ENCODE peak calls at places on chromosomes 11 and 22, in seven cellular contexts. G is testis, H is neural progenitor cell, I is HCT116, U is hepatocyte, K is cardiac muscle cell, X is IMR-90. B is an unnamed sample.

GRCh38 chr11:6682591-6682935 is 577 bp downstream of the MRPL17 start:
- DNase-seq in I (no peak), K (no peak), U (no peak), H (no peak), X (no peak), G (peak; percentile 15), B (no peak)

GRCh38 chr11:103631841-103632240 is 404.6 kb upstream of the DDI1 start:
- DNase-seq in I (no peak), G (no peak), K (no peak), X (no peak), U (no peak), H (no peak), B (no peak)

GRCh38 chr11:26578998-26579635 is 7.1 kb upstream of the MUC15 start:
- DNase-seq in I (no peak), X (no peak), H (no peak), G (no peak), K (no peak), U (no peak), B (no peak)

GRCh38 chr11:13143486-13144297 is 133.9 kb upstream of the BMAL1 start:
- DNase-seq in U (no peak), K (no peak), G (no peak), H (no peak), X (no peak), I (no peak), B (no peak)

GRCh38 chr22:20639750-20640149 is 132.3 kb downstream of the MED15 start:
- DNase-seq in H (no peak), X (no peak), I (no peak), K (no peak), G (no peak), U (no peak), B (no peak)

GRCh38 chr11:77879218-77879617 is 58.3 kb downstream of the AAMDC start:
- DNase-seq in U (no peak), H (no peak), G (peak; percentile 29), I (no peak), K (no peak), X (peak; percentile 50), B (no peak)

GRCh38 chr11:127003260-127003981 is 2.9 kb upstream of the KIRREL3 start:
- DNase-seq in I (no peak), X (peak; percentile 58), G (peak; percentile 45), H (peak; percentile 94), U (peak; percentile 67), K (peak; percentile 78), B (no peak)

GRCh38 chr11:18723991-18724390 is 2.0 kb downstream of the IGSF22 start:
- DNase-seq in I (no peak), U (no peak), X (no peak), K (no peak), H (no peak), G (no peak), B (no peak)

GRCh38 chr11:96390403-96390830 is 604 bp downstream of the JRKL start:
- DNase-seq in X (peak; percentile 30), G (no peak), H (no peak), U (no peak), I (no peak), K (no peak), B (no peak)

GRCh38 chr11:104700609-104701008 is 197.7 kb downstream of the CASP12 start:
- DNase-seq in G (no peak), K (no peak), I (no peak), H (no peak), X (peak; percentile 84), U (peak; percentile 8), B (no peak)

GRCh38 chr22:40844951-40845350 is 11.5 kb downstream of the ST13 start:
- DNase-seq in I (no peak), U (no peak), K (no peak), G (no peak), X (no peak), H (no peak), B (no peak)

GRCh38 chr11:118060879-118061278 is 16.0 kb upstream of the TMPRSS4 start:
- DNase-seq in U (no peak), H (no peak), K (no peak), X (no peak), I (no peak), G (no peak), B (no peak)

GRCh38 chr11:43959321-43959995 is 17.0 kb downstream of the C11orf96 start:
- DNase-seq in K (no peak), I (no peak), U (no peak), H (no peak), X (no peak), G (no peak), B (no peak)

GRCh38 chr11:64716471-64717267 is 6.3 kb downstream of the NRXN2 start:
- DNase-seq in X (no peak), K (no peak), H (no peak), G (no peak), I (no peak), U (no peak), B (no peak)

GRCh38 chr11:13242564-13242963 is 35.0 kb upstream of the BMAL1 start:
- DNase-seq in U (no peak), K (no peak), G (no peak), X (no peak), H (no peak), I (no peak), B (no peak)

GRCh38 chr11:96194571-96194970 is 148.4 kb downstream of the MAML2 start:
- DNase-seq in K (no peak), I (no peak), G (no peak), U (no peak), H (no peak), X (no peak), B (no peak)

GRCh38 chr11:83613767-83614121 is 327.6 kb upstream of the CCDC90B start:
- DNase-seq in U (no peak), H (no peak), X (no peak), G (no peak), K (no peak), I (no peak), B (no peak)

GRCh38 chr11:5809905-5810792 is 1.4 kb downstream of the OR52N2 start:
- DNase-seq in G (no peak), X (no peak), U (no peak), I (no peak), H (no peak), K (no peak), B (no peak)

GRCh38 chr22:49753961-49754673 is 73.6 kb downstream of the BRD1 start:
- DNase-seq in G (no peak), I (no peak), U (no peak), H (no peak), K (no peak), X (no peak), B (no peak)

GRCh38 chr22:32764330-32765116 is 37.0 kb upstream of the TIMP3 start:
- DNase-seq in U (peak; percentile 50), G (peak; percentile 70), H (no peak), X (peak; percentile 96), K (peak; percentile 28), I (no peak), B (no peak)

GRCh38 chr22:35664955-35665577 is 16.8 kb downstream of the APOL6 start:
- DNase-seq in I (no peak), K (no peak), H (no peak), G (no peak), U (no peak), X (no peak), B (no peak)

GRCh38 chr22:29310863-29311339 is 4.5 kb downstream of the GAS2L1 start:
- DNase-seq in K (no peak), H (peak; percentile 83), I (peak; percentile 75), U (peak; percentile 97), G (peak; percentile 96), X (peak; percentile 96), B (no peak)

GRCh38 chr11:811446-812245 is 1.9 kb downstream of the RPLP2 start:
- DNase-seq in H (no peak), X (no peak), K (no peak), G (no peak), I (no peak), U (no peak), B (no peak)

DNA sequence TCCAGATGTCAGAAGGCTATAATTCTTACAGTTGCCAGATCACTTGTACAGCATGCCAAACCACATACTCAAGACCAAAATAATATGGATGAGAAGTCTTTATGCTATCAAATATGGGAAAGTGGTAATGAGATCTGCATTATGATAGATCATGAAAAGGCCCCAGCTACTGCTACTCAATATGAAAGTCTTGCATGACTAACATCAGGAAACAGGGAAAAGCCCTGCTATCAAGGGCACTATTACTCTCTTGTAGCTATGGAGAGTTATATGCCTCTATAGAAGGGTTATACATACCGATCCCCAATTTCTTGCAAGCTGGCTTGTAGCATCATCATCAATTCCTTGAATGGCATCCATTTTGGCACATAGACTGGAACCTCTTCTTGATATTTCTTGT is 30.2 kb upstream of the TMPRSS5 start:
- DNase-seq in X (no peak), K (no peak), G (no peak), H (no peak), U (no peak), I (no peak), B (no peak)
- H3K36me3 ChIP-seq in X (peaks cover 16% of the 10 kb centered on the region), K (peaks cover 62% of the 10 kb centered on the region), G (no peaks in the 10 kb centered on the region), H (peaks cover 18% of the 10 kb centered on the region), U (no peaks in the 10 kb centered on the region), I (peaks cover 22% of the 10 kb centered on the region), B (peaks cover 6% of the 10 kb centered on the region)

DNA sequence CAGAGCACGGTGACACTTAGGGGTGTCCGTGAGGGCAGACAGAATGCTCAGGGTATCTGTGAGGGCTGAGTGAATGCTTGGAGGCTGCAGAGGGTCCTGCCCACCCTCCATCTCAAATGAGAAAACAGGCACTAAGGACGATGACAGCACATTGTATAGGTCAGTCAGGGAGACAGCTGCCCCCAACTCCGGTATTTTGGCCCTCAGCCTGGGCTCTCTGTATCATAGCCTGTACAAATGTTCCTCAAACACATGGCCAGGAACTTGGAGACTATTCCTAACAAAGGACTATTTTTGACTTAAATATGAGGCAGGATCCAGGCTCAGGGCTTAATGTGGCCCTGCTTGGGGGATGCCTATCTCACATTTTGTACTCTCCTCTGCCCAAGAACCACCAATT is 145.4 kb downstream of the OPCML start:
- DNase-seq in U (no peak), K (no peak), H (no peak), G (no peak), I (no peak), X (no peak), B (no peak)
- H3K4me1 ChIP-seq in U (peaks cover 5% of the 10 kb centered on the region), K (no peaks in the 10 kb centered on the region), H (peaks cover 14% of the 10 kb centered on the region), G (no peaks in the 10 kb centered on the region), I (no peaks in the 10 kb centered on the region), X (no peaks in the 10 kb centered on the region), B (peaks cover 13% of the 10 kb centered on the region)

DNA sequence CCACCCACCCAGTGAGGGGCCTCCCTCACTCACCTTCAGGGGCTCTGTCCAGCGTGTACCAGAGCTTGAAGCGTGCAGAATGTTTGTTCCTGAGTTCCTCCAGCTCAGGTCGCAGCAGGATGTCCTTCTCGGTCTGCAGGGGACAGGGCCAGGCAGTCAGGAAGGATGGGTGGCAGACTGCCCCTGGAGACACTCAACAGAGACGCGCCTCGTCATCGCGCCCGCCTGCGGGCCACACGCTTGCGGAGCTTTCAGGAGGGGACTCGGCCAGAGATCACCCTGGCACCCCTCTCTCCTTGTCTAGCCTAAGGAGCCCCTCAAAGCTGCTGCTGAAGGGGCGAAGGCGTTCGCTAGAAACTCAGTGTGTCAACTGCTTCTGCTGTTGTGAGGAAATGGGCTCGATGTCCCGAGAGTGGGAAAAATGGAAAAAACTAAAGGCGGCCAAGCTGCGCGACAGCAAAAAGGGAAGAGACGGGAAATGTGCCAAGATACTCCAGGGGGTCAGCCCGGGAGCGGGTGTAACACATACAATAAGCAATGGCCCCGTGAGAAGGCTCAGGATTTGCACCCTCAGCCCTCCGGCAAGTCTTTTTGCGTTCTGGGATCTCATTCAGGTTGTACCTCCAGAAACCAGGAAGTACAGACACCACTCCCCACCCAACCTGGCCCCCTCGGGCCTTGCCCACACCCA is 9.2 kb upstream of the POLDIP3 start:
- DNase-seq in U (no peak), I (no peak), X (no peak), K (no peak), H (no peak), G (no peak), B (no peak)
- H3K36me3 ChIP-seq in U (no peaks in the 10 kb centered on the region), I (peaks cover 17% of the 10 kb centered on the region), X (peaks cover 59% of the 10 kb centered on the region), K (peaks cover 38% of the 10 kb centered on the region), H (no peaks in the 10 kb centered on the region), G (no peaks in the 10 kb centered on the region), B (peaks cover 39% of the 10 kb centered on the region)

GRCh38 chr11:57378166-57378565 is 2.8 kb downstream of the PRG3 start:
- DNase-seq in G (no peak), U (no peak), H (no peak), I (no peak), X (peak; percentile 43), K (no peak), B (no peak)
- H3K4me1 ChIP-seq in G (no peaks in the 10 kb centered on the region), U (no peaks in the 10 kb centered on the region), H (no peaks in the 10 kb centered on the region), I (no peaks in the 10 kb centered on the region), X (no peaks in the 10 kb centered on the region), K (no peaks in the 10 kb centered on the region), B (no peaks in the 10 kb centered on the region)